ENCODE peak calls at places on chromosomes 2 and 18, in ten cellular contexts. U is breast epithelium; O is naive B cell; Y is left lung; A is B cell; R is T-helper 2 cell; N is activated T-helper 1 cell treated with Interleukin-2 at 50 U/mL for 16 hours; W is NCI-H1092; E is NCI-H1436; B is activated effector memory CD4-positive, alpha-beta T cell treated with anti-CD3 and anti-CD28 coated beads, Interleukin-2, amount 50 U/mL, for 16 hours. D is an unnamed sample.

GRCh38 chr2:73266061-73266891 is 18.0 kb downstream of the FBXO41 start:
- DNase-seq in E (no peak), W (peak; percentile 27), A (no peak), Y (peak; percentile 68), O (no peak), R (no peak), N (no peak), B (no peak), U (no peak), D (no peak)

GRCh38 chr2:85712849-85713612 is 18.9 kb downstream of the GNLY start:
- DNase-seq in R (no peak), E (no peak), W (peak; percentile 30), O (no peak), B (no peak), Y (peak; percentile 92), N (no peak), U (no peak), A (no peak), D (no peak)

GRCh38 chr2:47034973-47035609 is 119.5 kb upstream of the MCFD2 start:
- DNase-seq in E (no peak), W (no peak), N (no peak), U (no peak), B (no peak), Y (peak; percentile 85), O (peak; percentile 53), A (peak; percentile 69), R (no peak), D (peak; percentile 26)

GRCh38 chr2:59296279-59296678 is 1055.2 kb upstream of the FANCL start:
- DNase-seq in Y (no peak), W (no peak), A (no peak), N (no peak), U (no peak), O (no peak), E (no peak), R (no peak), B (no peak), D (peak; percentile 10)

GRCh38 chr2:233402774-233403173 is 48.5 kb downstream of the DGKD start:
- DNase-seq in O (no peak), A (no peak), B (peak; percentile 2), E (no peak), W (no peak), N (no peak), U (no peak), R (no peak), Y (no peak), D (no peak)

GRCh38 chr2:140383781-140384180 is 1603.6 kb upstream of the NXPH2 start:
- DNase-seq in A (no peak), N (no peak), E (no peak), R (no peak), W (no peak), B (no peak), Y (no peak), U (no peak), O (no peak), D (no peak)

GRCh38 chr2:100819365-100820345 is at the start of gene NPAS2:
- DNase-seq in E (no peak), N (no peak), B (no peak), Y (peak; percentile 78), R (no peak), W (no peak), A (peak; percentile 55), O (no peak), U (no peak), D (no peak)

GRCh38 chr18:76977108-76977621 is 154.8 kb downstream of the ZNF236 start:
- DNase-seq in U (no peak), E (peak; percentile 66), A (no peak), W (peak; percentile 82), O (no peak), N (no peak), Y (peak; percentile 67), R (no peak), B (no peak), D (no peak)

GRCh38 chr2:105857076-105857740 is 112.5 kb downstream of the NCK2 start:
- DNase-seq in R (no peak), E (no peak), O (no peak), A (no peak), B (peak; percentile 80), U (no peak), Y (no peak), N (no peak), W (no peak), D (no peak)

GRCh38 chr2:210324458-210324857 is 9.5 kb upstream of the MYL1 start:
- DNase-seq in N (no peak), Y (no peak), B (no peak), A (no peak), R (no peak), E (no peak), U (no peak), O (no peak), W (no peak), D (no peak)

GRCh38 chr2:111534816-111535803 is 348.9 kb downstream of the ANAPC1 start:
- DNase-seq in Y (no peak), W (no peak), O (no peak), A (no peak), E (no peak), U (no peak), B (peak; percentile 71), R (no peak), N (no peak), D (peak; percentile 41)

GRCh38 chr2:46706264-46706983 is 209.2 kb downstream of the MCFD2 start:
- DNase-seq in A (no peak), O (no peak), Y (no peak), W (no peak), R (no peak), B (no peak), U (no peak), N (no peak), E (no peak), D (peak; percentile 40)

GRCh38 chr2:88857274-88857741 is 165.8 kb downstream of the RPIA start:
- DNase-seq in R (no peak), U (no peak), E (no peak), B (no peak), O (no peak), Y (no peak), W (no peak), N (no peak), A (no peak), D (no peak)

GRCh38 chr2:234245945-234246344 is 195.4 kb downstream of the SPP2 start:
- DNase-seq in O (no peak), B (no peak), A (no peak), Y (no peak), U (no peak), N (no peak), E (no peak), R (no peak), W (no peak), D (no peak)

GRCh38 chr2:48328972-48329723 is 200.8 kb upstream of the STON1 start:
- DNase-seq in A (no peak), R (no peak), E (peak; percentile 40), N (no peak), Y (no peak), U (no peak), W (peak; percentile 28), O (no peak), B (no peak), D (no peak)